ENCODE peak calls at places on chromosome 19, in four cellular contexts. J is AG10803, F is tibial artery, W is tibial nerve. E is an unnamed sample.

GRCh38 chr19:9008667-9009066 is 1.5 kb downstream of the MUC16 start:
- DNase-seq in J (no peak), W (no peak), F (no peak), E (no peak)

GRCh38 chr19:4690362-4690761 is 20.2 kb upstream of the MYDGF start:
- DNase-seq in J (no peak), W (no peak), F (no peak), E (no peak)

GRCh38 chr19:34335914-34336313 is 29.1 kb upstream of the GPI start:
- DNase-seq in F (no peak), W (no peak), J (no peak), E (no peak)

GRCh38 chr19:47479701-47480503 is 4.1 kb downstream of the KPTN start:
- DNase-seq in F (no peak), W (no peak), J (no peak), E (no peak)

GRCh38 chr19:6671960-6672359 is 2.0 kb upstream of the TNFSF14 start:
- DNase-seq in W (no peak), F (no peak), J (no peak), E (no peak)

GRCh38 chr19:41427647-41428480 is 690 bp upstream of the B3GNT8 start:
- DNase-seq in W (peak), F (peak), J (peak), E (no peak)

GRCh38 chr19:8305798-8306197 is 2.4 kb downstream of the CD320 start:
- DNase-seq in J (no peak), F (no peak), W (peak), E (peak)

GRCh38 chr19:35006342-35006998 is 6.3 kb downstream of the GRAMD1A start:
- DNase-seq in W (no peak), J (no peak), F (no peak), E (peak)

GRCh38 chr19:17624314-17624991 is 63.7 kb downstream of the UNC13A start:
- DNase-seq in F (no peak), W (no peak), J (no peak), E (no peak)

GRCh38 chr19:23345838-23346237 is 49.4 kb downstream of the ZNF91 start:
- DNase-seq in J (no peak), F (no peak), W (no peak), E (no peak)

GRCh38 chr19:17576758-17577532 is 21.5 kb downstream of the COLGALT1 start:
- DNase-seq in J (peak), W (peak), F (no peak), E (no peak)

GRCh38 chr19:48095637-48096175 is 14.9 kb downstream of the PLA2G4C start:
- DNase-seq in W (no peak), J (peak), F (no peak), E (peak)

GRCh38 chr19:45767881-45768643 is 990 bp downstream of the SIX5 start:
- DNase-seq in F (peak), J (peak), W (no peak), E (no peak)

GRCh38 chr19:48722196-48722708 is 2.7 kb upstream of the MAMSTR start:
- DNase-seq in F (no peak), W (no peak), J (no peak), E (no peak)

GRCh38 chr19:42242071-42242511 is 311 bp downstream of the GSK3A start:
- DNase-seq in W (no peak), J (peak), F (no peak), E (no peak)

GRCh38 chr19:7874080-7874856 is at the start of gene PRR36:
- DNase-seq in J (no peak), W (no peak), F (no peak), E (no peak)

GRCh38 chr19:719081-719512 is 10.4 kb downstream of the PALM start:
- DNase-seq in F (peak), J (peak), W (peak), E (no peak)

GRCh38 chr19:17052439-17052838 is 22.8 kb downstream of the HAUS8 start:
- DNase-seq in J (peak), F (peak), W (no peak), E (peak)

GRCh38 chr19:55483681-55484361 is 1.2 kb upstream of the NAT14 start:
- DNase-seq in J (no peak), F (no peak), W (no peak), E (no peak)

GRCh38 chr19:5293607-5294089 is 47.0 kb downstream of the PTPRS start:
- DNase-seq in F (no peak), J (peak), W (no peak), E (peak)

GRCh38 chr19:15557223-15557622 is 48.9 kb downstream of the CYP4F22 start:
- DNase-seq in J (no peak), F (no peak), W (no peak), E (no peak)

GRCh38 chr19:12783849-12784393 is 7.4 kb upstream of the JUNB start:
- DNase-seq in F (no peak), W (no peak), J (no peak), E (no peak)

GRCh38 chr19:49335784-49336481 is 727 bp downstream of the CD37 start:
- DNase-seq in W (no peak), J (no peak), F (no peak), E (no peak)

GRCh38 chr19:7622933-7623685 is 6.2 kb downstream of the XAB2 start:
- DNase-seq in W (no peak), F (no peak), J (no peak), E (no peak)

GRCh38 chr19:4443966-4444764 is 13.4 kb downstream of the UBXN6 start:
- DNase-seq in W (no peak), J (no peak), F (no peak), E (no peak)

GRCh38 chr19:29529646-29530548 is 4.1 kb downstream of the VSTM2B start:
- DNase-seq in J (no peak), F (no peak), W (no peak), E (no peak)

GRCh38 chr19:3746371-3747056 is 15.0 kb downstream of the APBA3 start:
- DNase-seq in J (no peak), W (no peak), F (no peak), E (no peak)

GRCh38 chr19:16325161-16325527 is 518 bp downstream of the KLF2 start:
- DNase-seq in J (peak), W (no peak), F (no peak), E (no peak)

GRCh38 chr19:49249933-49250332 is 75.1 kb downstream of the SLC6A16 start:
- DNase-seq in W (no peak), J (no peak), F (no peak), E (no peak)

GRCh38 chr19:993831-994393 is 6.3 kb upstream of the GRIN3B start:
- DNase-seq in F (no peak), J (no peak), W (no peak), E (no peak)

GRCh38 chr19:38319421-38320258 is at the start of gene KCNK6:
- DNase-seq in F (peak), W (no peak), J (peak), E (no peak)

GRCh38 chr19:4088975-4089374 is 22.3 kb upstream of the ZBTB7A start:
- DNase-seq in J (no peak), W (no peak), F (no peak), E (no peak)

GRCh38 chr19:13530720-13531119 is 24.4 kb upstream of the CACNA1A start:
- DNase-seq in W (no peak), F (no peak), J (no peak), E (no peak)

GRCh38 chr19:55688422-55689218 is 13.6 kb downstream of the EPN1 start:
- DNase-seq in J (no peak), F (no peak), W (no peak), E (no peak)

GRCh38 chr19:4393947-4394590 is 6.3 kb downstream of the SH3GL1 start:
- DNase-seq in W (no peak), F (no peak), J (peak), E (no peak)

GRCh38 chr19:36604656-36605100 is 435 bp upstream of the ZNF382 start:
- DNase-seq in J (peak), F (peak), W (no peak), E (peak)

GRCh38 chr19:17183271-17183757 is 31.8 kb upstream of the USE1 start:
- DNase-seq in W (no peak), F (no peak), J (no peak), E (no peak)

GRCh38 chr19:33830264-33830663 is 33.6 kb downstream of the KCTD15 start:
- DNase-seq in F (no peak), W (no peak), J (no peak), E (no peak)

DNA sequence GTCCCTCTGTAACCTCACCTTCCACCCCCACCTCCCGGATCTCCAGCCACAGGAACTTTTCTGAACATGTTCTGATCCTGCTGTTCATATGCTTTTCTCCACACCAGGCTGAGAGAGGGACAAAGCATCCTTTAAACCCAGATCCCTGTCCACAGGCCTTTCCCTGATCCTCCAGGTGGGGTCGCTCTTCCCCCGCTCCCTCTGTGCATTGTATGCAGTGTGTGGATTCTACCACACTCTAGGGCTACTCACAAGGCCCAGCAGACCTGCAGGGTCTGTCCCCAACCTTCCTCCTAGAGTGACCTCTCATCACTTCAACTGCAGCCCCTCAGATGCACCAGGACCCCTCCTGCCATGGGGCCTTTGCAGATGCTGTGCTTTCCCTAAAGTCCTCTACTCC is 1200.6 kb downstream of the UQCRFS1 start:
- DNase-seq in J (no peak), F (no peak), W (no peak), E (no peak)
- TF ChIP-seq CTCF in J (no peak), F (no peak), W (no peak), E (no peak)

DNA sequence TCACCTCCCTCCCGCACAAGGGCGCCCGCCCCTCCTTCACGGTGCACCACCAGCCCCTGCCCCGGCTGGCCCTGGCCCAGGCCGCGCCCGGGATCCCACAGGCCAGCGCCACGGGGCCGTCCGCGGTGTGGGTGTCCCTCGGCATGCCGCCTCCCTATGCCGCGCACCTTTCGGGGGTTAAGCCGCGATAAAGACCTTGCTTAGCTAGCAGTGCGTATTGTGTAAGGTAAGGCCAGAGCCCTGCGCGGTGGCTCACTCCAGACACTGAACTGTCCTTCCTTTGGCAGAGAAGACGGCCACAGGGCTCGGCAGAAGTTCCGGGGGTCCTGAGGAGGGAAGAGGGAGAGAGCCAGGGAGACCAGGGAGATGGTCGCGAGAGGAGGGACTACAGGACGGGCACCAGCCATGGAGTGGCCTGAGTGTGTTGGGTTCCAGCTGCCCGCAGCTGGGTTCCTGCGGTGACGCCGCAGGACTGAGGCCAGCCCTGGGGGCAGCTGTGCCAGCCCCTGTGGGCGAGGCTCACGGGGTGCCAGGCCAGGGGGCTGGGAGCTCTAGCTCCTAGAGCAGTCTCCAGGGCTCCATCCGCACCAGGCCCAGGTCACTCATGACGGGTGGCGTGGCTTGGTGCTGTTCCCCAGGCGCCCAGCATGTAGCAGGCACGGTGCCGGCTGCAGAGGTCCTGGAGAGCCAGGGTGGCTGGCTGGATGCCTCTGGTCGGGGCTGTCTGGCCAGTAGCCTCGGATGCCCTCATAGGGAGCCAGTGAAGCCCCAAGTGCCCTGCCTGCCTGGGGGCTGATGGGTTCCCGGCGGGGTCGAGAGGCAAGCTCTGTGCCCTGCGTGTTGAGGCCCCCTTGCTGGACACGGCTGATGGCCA is 7.7 kb downstream of the PLEKHJ1 start:
- DNase-seq in W (no peak), J (no peak), F (no peak), E (no peak)
- TF ChIP-seq CTCF in W (no peak), J (no peak), F (no peak), E (no peak)

GRCh38 chr19:10418281-10419199 is 1.8 kb upstream of the PDE4A start:
- DNase-seq in J (no peak), W (no peak), F (no peak), E (no peak)
- TF ChIP-seq CTCF in J (no peak), W (no peak), F (no peak), E (no peak)

DNA sequence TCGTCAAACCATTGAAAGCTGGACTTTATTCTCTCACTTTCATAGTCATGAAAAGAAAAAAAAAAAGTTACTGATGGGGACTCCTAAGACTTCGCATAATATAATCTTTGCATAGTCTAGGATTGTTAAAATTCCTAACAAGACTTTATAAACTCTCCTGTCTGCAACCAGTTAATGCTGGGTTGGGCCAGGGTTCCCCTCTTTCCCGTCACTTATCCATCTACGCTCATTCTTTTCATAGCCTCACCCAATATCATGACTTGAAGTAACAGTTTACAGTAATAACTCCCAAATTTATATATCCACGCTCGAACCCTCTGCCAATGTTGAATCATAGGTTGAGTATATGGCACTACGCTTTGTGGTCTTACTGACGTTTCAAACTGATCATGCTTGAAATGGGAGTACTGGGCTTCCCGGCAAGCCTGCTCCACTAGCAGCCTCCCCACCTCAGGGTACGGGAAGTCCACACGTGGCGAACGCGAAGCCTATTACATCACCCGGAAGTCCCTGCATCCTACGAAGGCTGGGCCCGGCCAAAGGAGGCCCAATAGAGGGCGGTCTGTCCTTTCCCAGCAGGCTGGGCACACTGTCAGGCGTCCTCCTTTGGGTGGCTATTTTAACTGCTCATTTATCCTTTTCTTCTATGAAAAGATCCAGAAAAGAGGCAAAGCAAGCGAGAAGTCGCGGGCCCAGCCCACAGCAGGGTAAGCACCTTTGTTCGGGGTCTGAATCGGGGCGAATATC is 694 bp upstream of the ZNF460 start:
- DNase-seq in F (peak), J (peak), W (peak), E (peak)
- TF ChIP-seq CTCF in F (peak), J (peak), W (no peak), E (peak)

GRCh38 chr19:51689751-51690358 is 3.3 kb upstream of the SPACA6 start:
- DNase-seq in W (no peak), F (no peak), J (peak), E (no peak)

GRCh38 chr19:51691122-51692064 is 1.7 kb upstream of the SPACA6 start:
- DNase-seq in W (no peak), J (peak), F (no peak), E (peak)

GRCh38 chr19:51690359-51691121 is 2.6 kb upstream of the SPACA6 start:
- DNase-seq in W (no peak), J (peak), F (no peak), E (peak)

GRCh38 chr19:51687791-51688664 is 5.1 kb upstream of the SPACA6 start:
- DNase-seq in F (peak), W (peak), J (peak), E (peak)

GRCh38 chr19:51688665-51689571 is 4.2 kb upstream of the SPACA6 start:
- DNase-seq in W (peak), F (peak), J (peak), E (peak)
- TF ChIP-seq CTCF in W (no peak), F (peak), J (peak), E (no peak)

GRCh38 chr19:30685601-30686000 is 313.4 kb downstream of the ZNF536 start:
- DNase-seq in J (no peak), F (no peak), W (no peak), E (no peak)

GRCh38 chr19:30688696-30689095 is 316.5 kb downstream of the ZNF536 start:
- DNase-seq in J (no peak), W (no peak), F (no peak), E (no peak)

GRCh38 chr19:30686911-30687566 is 314.9 kb downstream of the ZNF536 start:
- DNase-seq in W (no peak), F (no peak), J (peak), E (no peak)

GRCh38 chr19:30684613-30685012 is 312.4 kb downstream of the ZNF536 start:
- DNase-seq in J (no peak), F (no peak), W (no peak), E (no peak)

GRCh38 chr19:30686252-30686762 is 314.1 kb downstream of the ZNF536 start:
- DNase-seq in F (no peak), W (no peak), J (peak), E (peak)
- TF ChIP-seq CTCF in F (no peak), W (peak), J (peak), E (peak)

E was measured in HFFc6.